ENCODE peak calls at places on chromosome 16, in four cellular contexts. W is H7; V is activated CD4-positive, alpha-beta T cell treated with anti-CD3 and anti-CD28 coated beads, Interleukin-2, amount 50 U/mL, for 1 hour; I is activated CD8-positive, alpha-beta memory T cell treated with anti-CD3 and anti-CD28 coated beads, Interleukin-2, amount 50 U/mL, for 48 hours. P is an unnamed sample.

GRCh38 chr16:17365591-17366298 is 105.0 kb downstream of the XYLT1 start:
- DNase-seq in W (no peak), I (no peak), V (no peak), P (no peak)

GRCh38 chr16:11955713-11956123 is 9.3 kb upstream of the TNFRSF17 start:
- DNase-seq in I (no peak), W (no peak), V (no peak), P (no peak)

GRCh38 chr16:19138601-19139000 is 24.8 kb downstream of the ITPRIPL2 start:
- DNase-seq in V (no peak), I (no peak), W (no peak), P (peak; percentile 85)

GRCh38 chr16:84832488-84833141 is 12.8 kb downstream of the CRISPLD2 start:
- DNase-seq in V (no peak), W (no peak), I (no peak), P (no peak)

GRCh38 chr16:81277681-81278080 is 37.1 kb upstream of the GAN start:
- DNase-seq in W (no peak), V (no peak), I (no peak), P (no peak)

GRCh38 chr16:77675464-77676324 is 46.6 kb upstream of the NUDT7 start:
- DNase-seq in W (peak; percentile 73), V (peak; percentile 50), I (peak; percentile 67), P (peak; percentile 86)

GRCh38 chr16:18827890-18828289 is 26.5 kb upstream of the ARL6IP1 start:
- DNase-seq in V (no peak), I (no peak), W (no peak), P (no peak)

GRCh38 chr16:3645504-3646347 is 8.8 kb upstream of the DNASE1 start:
- DNase-seq in I (peak; percentile 45), V (no peak), W (peak; percentile 92), P (peak; percentile 79)

GRCh38 chr16:8720080-8720966 is 45.9 kb downstream of the ABAT start:
- DNase-seq in I (no peak), W (peak; percentile 64), V (no peak), P (no peak)

GRCh38 chr16:11556945-11557720 is 29.6 kb downstream of the LITAF start:
- DNase-seq in I (no peak), W (no peak), V (peak; percentile 26), P (no peak)

GRCh38 chr16:2779151-2779920 is 2.3 kb upstream of the ELOB start:
- DNase-seq in W (peak; percentile 54), V (no peak), I (peak; percentile 51), P (no peak)

GRCh38 chr16:4980691-4981090 is 22.6 kb downstream of the SEC14L5 start:
- DNase-seq in I (no peak), V (no peak), W (no peak), P (no peak)

GRCh38 chr16:3045758-3046505 is 429 bp upstream of the MMP25 start:
- DNase-seq in W (peak; percentile 92), V (no peak), I (no peak), P (no peak)

GRCh38 chr16:4415538-4416199 is 727 bp downstream of the CORO7 start:
- DNase-seq in I (peak; percentile 80), W (peak; percentile 87), V (peak; percentile 61), P (peak; percentile 86)

GRCh38 chr16:87924937-87925670 is 11.2 kb downstream of the CA5A start:
- DNase-seq in W (peak; percentile 65), I (no peak), V (no peak), P (no peak)

GRCh38 chr16:74757347-74757746 is 17.3 kb downstream of the FA2H start:
- DNase-seq in I (no peak), V (no peak), W (no peak), P (no peak)

GRCh38 chr16:66427036-66427446 is at the start of gene BEAN1:
- DNase-seq in W (peak; percentile 89), I (peak; percentile 51), V (no peak), P (no peak)

GRCh38 chr16:77402672-77403071 is 32.2 kb downstream of the ADAMTS18 start:
- DNase-seq in I (no peak), V (no peak), W (no peak), P (no peak)

GRCh38 chr16:23847938-23848337 is 12.2 kb downstream of the PRKCB start:
- DNase-seq in V (peak; percentile 25), I (no peak), W (no peak), P (no peak)

GRCh38 chr16:75058815-75059214 is 57.8 kb downstream of the LDHD start:
- DNase-seq in I (no peak), W (no peak), V (no peak), P (no peak)

GRCh38 chr16:49649013-49649785 is 206.7 kb downstream of the ZNF423 start:
- DNase-seq in W (no peak), V (no peak), I (no peak), P (no peak)

GRCh38 chr16:30893082-30893743 is 664 bp downstream of the BCL7C start:
- DNase-seq in I (peak; percentile 63), W (peak; percentile 82), V (no peak), P (no peak)

GRCh38 chr16:22151599-22151998 is 10.7 kb upstream of the SDR42E2 start:
- DNase-seq in V (no peak), W (no peak), I (no peak), P (no peak)

GRCh38 chr16:31428638-31429247 is 583 bp upstream of the COX6A2 start:
- DNase-seq in I (no peak), V (no peak), W (no peak), P (no peak)

GRCh38 chr16:13390986-13391305 is 489.5 kb downstream of the SHISA9 start:
- DNase-seq in V (no peak), W (no peak), I (no peak), P (no peak)

GRCh38 chr16:57447142-57447962 is at the start of the genes CIAPIN1 and COQ9:
- DNase-seq in I (peak; percentile 95), V (peak; percentile 93), W (peak; percentile 96), P (peak; percentile 97)

GRCh38 chr16:75281826-75282225 is 30.4 kb upstream of the BCAR1 start:
- DNase-seq in W (no peak), I (no peak), V (no peak), P (no peak)

GRCh38 chr16:84553873-84554399 is 49.5 kb upstream of the MEAK7 start:
- DNase-seq in V (peak; percentile 39), I (no peak), W (no peak), P (no peak)

GRCh38 chr16:66954097-66954659 is 6.9 kb upstream of the CES3 start:
- DNase-seq in I (peak; percentile 86), W (peak; percentile 82), V (peak; percentile 74), P (no peak)

GRCh38 chr16:13557476-13557875 is 362.5 kb upstream of the ERCC4 start:
- DNase-seq in W (no peak), V (no peak), I (no peak), P (no peak)

GRCh38 chr16:30837904-30838303 is 50.9 kb upstream of the ZNF629 start:
- DNase-seq in W (no peak), V (no peak), I (no peak), P (no peak)

GRCh38 chr16:565420-566330 is 1.1 kb upstream of the NHLRC4 start:
- DNase-seq in I (no peak), V (no peak), W (peak; percentile 82), P (no peak)

GRCh38 chr16:74742051-74742481 is 32.6 kb downstream of the FA2H start:
- DNase-seq in V (no peak), I (no peak), W (peak; percentile 57), P (peak; percentile 78)

GRCh38 chr16:79307214-79307613 is 293.3 kb downstream of the MAF start:
- DNase-seq in W (no peak), V (no peak), I (no peak), P (no peak)

GRCh38 chr16:87626401-87626800 is 24.1 kb downstream of the JPH3 start:
- DNase-seq in I (no peak), V (no peak), W (peak; percentile 50), P (no peak)

GRCh38 chr16:15690296-15690695 is 40.3 kb downstream of the NDE1 start:
- DNase-seq in I (no peak), V (no peak), W (no peak), P (no peak)

GRCh38 chr16:78506372-78507193 is 407.1 kb downstream of the WWOX start:
- DNase-seq in W (no peak), V (no peak), I (no peak), P (no peak)

GRCh38 chr16:10827691-10828341 is 9.2 kb upstream of the TVP23A start:
- DNase-seq in V (no peak), W (peak; percentile 43), I (no peak), P (no peak)